ENCODE peak calls at places on chromosomes 3 and 15, in four cellular contexts. V is HepG2, A is K562, X is GM12878. T is an unnamed sample.

GRCh38 chr3:195802261-195802701 is 9.4 kb downstream of the MUC4 start:
- DNase-seq in X (no peak), V (no peak), A (no peak), T (no peak)

GRCh38 chr3:111845996-111846395 is 13.1 kb upstream of the PHLDB2 start:
- DNase-seq in X (no peak), A (no peak), V (no peak), T (no peak)

GRCh38 chr15:26967719-26968269 is 3.2 kb upstream of the GABRG3 start:
- DNase-seq in V (no peak), X (no peak), A (no peak), T (no peak)

GRCh38 chr15:89307791-89308190 is 26.8 kb downstream of the POLG start:
- DNase-seq in V (no peak), A (no peak), X (no peak), T (no peak)

GRCh38 chr15:75109731-75110130 is 86.3 kb downstream of the PPCDC start:
- DNase-seq in X (no peak), V (no peak), A (peak), T (no peak)

GRCh38 chr3:105366302-105367062 is at the start of gene ALCAM:
- DNase-seq in V (peak), X (peak), A (peak), T (peak)

GRCh38 chr15:73886717-73887345 is 13.5 kb downstream of the TBC1D21 start:
- DNase-seq in A (no peak), X (no peak), V (no peak), T (no peak)

GRCh38 chr3:111282024-111282423 is 210.4 kb downstream of the NECTIN3 start:
- DNase-seq in V (no peak), A (no peak), X (no peak), T (no peak)

GRCh38 chr15:39171944-39172368 is 408.9 kb upstream of the THBS1 start:
- DNase-seq in A (peak), V (peak), X (peak), T (peak)

GRCh38 chr3:187705164-187705563 is 2.8 kb upstream of the RTP2 start:
- DNase-seq in V (no peak), X (no peak), A (no peak), T (no peak)

GRCh38 chr15:50907866-50908208 is 646 bp upstream of the AP4E1 start:
- DNase-seq in X (no peak), V (peak), A (peak), T (peak)

GRCh38 chr3:49199244-49199899 is 28.0 kb downstream of the KLHDC8B start:
- DNase-seq in A (no peak), X (no peak), V (no peak), T (no peak)

GRCh38 chr3:148794357-148794756 is 33.3 kb upstream of the CPB1 start:
- DNase-seq in A (no peak), V (peak), X (no peak), T (peak)

GRCh38 chr3:12363397-12364195 is 74.7 kb downstream of the PPARG start:
- DNase-seq in A (no peak), X (no peak), V (no peak), T (no peak)

DNA sequence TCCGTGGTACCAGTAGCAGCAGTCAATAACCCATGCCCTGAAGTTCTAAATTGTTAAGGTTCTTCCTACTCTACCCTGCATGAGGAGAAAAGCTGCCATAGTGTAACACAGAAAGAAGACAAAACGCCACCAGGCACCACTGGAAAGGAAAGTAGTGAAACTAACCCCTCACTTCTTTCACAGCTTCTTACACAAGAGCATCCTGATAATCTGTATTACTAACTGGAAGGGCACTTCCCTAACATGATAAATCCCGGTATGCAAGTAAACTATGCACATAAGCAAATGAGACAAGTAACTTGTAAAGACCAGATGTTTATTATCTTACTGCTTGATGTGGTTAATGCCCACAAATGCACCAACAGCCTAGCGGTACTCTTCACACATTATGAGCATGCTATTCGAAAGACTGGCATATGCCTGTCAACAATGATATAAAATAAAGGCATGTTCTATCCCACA is 141.3 kb downstream of the ADAM10 start:
- DNase-seq in X (no peak), V (no peak), A (no peak), T (no peak)
- TF ChIP-seq POLR2AphosphoS2 in X (no peak), V (no peak), A (no peak), T (no peak)

GRCh38 chr15:67080118-67080899 is 14.9 kb downstream of the SMAD3 start:
- DNase-seq in A (no peak), X (no peak), V (no peak), T (no peak)
- TF ChIP-seq BHLHE40 in A (no peak), X (no peak), V (no peak), T (no peak)

DNA sequence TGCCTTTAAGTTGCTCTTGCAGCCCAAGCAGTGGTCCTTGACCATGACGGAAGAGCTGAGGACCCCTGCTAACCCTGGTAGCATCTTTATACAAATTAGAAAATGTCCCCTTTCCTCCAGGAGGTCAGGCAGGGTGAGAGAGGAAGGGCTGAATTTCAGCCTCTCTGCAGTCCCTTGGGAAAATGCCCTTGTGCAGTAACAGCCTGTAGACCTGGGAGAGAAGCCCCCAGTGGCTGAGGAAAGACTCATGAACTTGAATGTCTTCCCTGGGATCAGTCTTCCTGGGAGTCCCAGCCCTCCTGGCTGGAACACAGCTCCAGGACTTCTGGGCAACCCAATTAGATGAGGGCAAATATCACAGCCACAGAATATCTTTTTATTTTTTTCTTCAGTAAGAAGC is 113.3 kb downstream of the CD47 start:
- DNase-seq in A (no peak), V (no peak), X (no peak), T (no peak)
- TF ChIP-seq POLR2AphosphoS2 in A (no peak), V (no peak), X (no peak), T (no peak)

DNA sequence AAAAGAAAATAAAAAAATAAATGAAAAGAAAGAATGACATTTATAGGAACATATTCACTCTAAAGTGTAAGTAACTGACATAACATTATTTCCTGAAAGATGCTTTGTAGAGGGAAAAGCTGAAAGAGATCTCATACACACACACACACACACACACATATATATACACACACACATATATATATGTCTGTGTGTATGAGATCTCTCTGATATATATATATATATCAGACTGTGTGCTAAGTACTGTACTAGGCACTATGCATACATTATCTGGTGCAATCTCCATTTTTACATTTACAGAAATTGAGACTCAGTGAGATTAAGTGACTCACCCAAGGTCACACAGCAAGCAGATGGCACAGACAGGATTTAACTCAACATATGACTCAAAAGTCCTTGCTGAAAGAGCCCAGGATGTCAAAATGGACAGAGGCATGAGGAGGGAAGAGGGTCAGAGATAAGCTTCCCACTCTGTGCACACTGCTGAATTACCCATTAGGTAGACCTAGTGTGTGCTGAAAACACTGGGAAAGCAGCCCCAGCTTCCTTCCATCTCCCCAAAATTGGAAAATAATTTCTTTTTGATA is 15.0 kb downstream of the BHLHE40 start:
- DNase-seq in X (no peak), V (no peak), A (no peak), T (no peak)
- TF ChIP-seq BHLHE40 in X (no peak), V (no peak), A (no peak), T (no peak)

GRCh38 chr3:179666436-179667035 is 13.7 kb downstream of the USP13 start:
- DNase-seq in V (no peak), X (no peak), A (no peak), T (no peak)
- TF ChIP-seq POLR2AphosphoS2 in V (no peak), X (no peak), A (no peak), T (no peak)

DNA sequence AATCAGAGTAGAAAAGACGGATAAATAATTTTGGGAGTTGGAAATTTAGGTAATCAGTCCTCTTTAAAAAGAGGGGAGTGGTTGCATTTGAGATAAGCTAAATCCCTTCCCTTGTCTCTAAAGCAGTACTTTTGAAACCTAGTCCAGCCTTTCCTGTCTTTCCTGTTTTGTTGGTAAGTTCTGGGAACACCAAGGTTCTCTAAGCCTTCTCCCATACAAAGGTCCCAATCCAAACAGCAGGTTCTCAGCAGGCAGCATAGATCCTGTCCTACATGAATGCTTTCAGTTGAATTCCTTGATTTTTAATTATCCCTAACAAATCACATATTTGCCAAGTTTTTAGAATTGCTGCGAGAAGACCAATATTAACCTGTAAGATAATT is 130.3 kb upstream of the NR2E3 start:
- DNase-seq in A (no peak), V (no peak), X (no peak), T (no peak)
- TF ChIP-seq BHLHE40 in A (no peak), V (no peak), X (no peak), T (no peak)

DNA sequence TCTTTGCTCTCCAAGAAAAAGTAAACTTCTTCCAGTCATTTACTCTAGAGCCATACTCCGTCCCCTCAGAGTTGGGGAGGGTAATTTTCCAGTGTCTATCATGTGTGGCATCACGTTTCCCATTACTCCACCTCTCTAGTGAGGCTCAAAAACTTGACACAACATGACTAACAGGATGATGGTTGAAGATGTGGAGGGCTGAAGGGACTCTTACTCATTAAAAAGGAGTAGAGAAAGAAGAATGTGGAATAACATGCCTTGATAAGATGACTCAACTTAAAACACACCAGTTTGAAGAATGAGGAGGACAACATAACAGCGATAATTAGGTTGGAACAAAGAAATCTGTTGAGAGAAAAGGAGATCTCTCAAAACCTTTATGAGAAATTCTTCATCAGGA is 894.3 kb downstream of the OTOL1 start:
- DNase-seq in V (no peak), X (no peak), A (no peak), T (peak)
- TF ChIP-seq POLR2AphosphoS2 in V (no peak), X (no peak), A (no peak), T (no peak)

GRCh38 chr15:57727031-57727430 is 20.5 kb downstream of the POLR2M start:
- DNase-seq in A (no peak), V (no peak), X (no peak), T (no peak)

GRCh38 chr15:57726411-57726810 is 19.9 kb downstream of the POLR2M start:
- DNase-seq in A (no peak), X (no peak), V (no peak), T (no peak)

GRCh38 chr15:57732526-57733331 is 26.2 kb downstream of the POLR2M start:
- DNase-seq in V (peak), X (no peak), A (peak), T (peak)

GRCh38 chr15:57731543-57732103 is 25.1 kb downstream of the POLR2M start:
- DNase-seq in V (no peak), X (no peak), A (no peak), T (no peak)

DNA sequence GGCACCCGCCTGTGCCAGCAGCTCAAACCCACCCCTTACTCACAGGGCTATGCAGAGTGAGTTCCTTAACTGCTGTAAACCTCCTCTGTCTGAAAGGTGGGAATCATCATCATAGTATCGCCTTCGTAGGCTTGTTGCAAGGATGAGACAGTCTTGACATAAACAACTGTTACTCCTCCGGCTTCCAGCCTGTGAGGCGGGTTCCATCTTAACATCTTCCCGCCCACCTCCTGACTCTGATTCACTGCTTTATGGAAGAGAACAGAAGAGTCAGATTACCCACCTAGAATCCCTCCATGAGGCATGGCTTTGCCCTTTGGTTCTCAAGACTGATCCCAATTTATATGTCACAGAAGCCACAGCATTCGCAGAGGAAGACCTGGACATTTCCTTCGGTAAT is 21.9 kb downstream of the POLR2M start:
- DNase-seq in X (no peak), A (no peak), V (no peak), T (no peak)
- TF ChIP-seq BHLHE40 in X (no peak), A (no peak), V (no peak), T (no peak)

GRCh38 chr3:73577704-73578103 is 47.0 kb downstream of the PDZRN3 start:
- DNase-seq in A (no peak), V (no peak), X (no peak), T (no peak)

GRCh38 chr3:73582535-73582934 is 42.2 kb downstream of the PDZRN3 start:
- DNase-seq in X (no peak), A (no peak), V (no peak), T (no peak)

GRCh38 chr3:73581134-73581846 is 43.5 kb downstream of the PDZRN3 start:
- DNase-seq in A (no peak), V (no peak), X (no peak), T (no peak)

GRCh38 chr3:73576995-73577394 is 47.7 kb downstream of the PDZRN3 start:
- DNase-seq in A (no peak), X (no peak), V (no peak), T (no peak)

DNA sequence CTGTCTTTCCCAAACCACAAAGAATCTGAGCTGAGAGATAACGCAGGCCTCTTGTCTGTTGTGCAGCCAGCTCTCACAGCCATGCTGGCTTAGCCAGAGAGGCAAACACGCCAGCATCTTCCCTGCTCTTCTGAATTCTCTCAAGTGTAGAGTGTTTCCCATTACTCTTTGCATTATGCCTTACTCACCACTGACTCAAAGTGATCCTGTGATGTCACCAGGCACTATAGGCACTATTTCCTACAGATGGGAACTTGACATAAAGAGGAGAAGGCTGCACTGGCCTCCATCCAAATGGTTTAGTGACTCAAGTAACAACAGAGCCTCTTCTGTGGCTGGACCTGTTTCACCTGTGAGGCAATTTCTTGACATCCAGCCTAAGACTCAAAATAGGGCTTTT is 44.4 kb downstream of the PDZRN3 start:
- DNase-seq in A (no peak), X (no peak), V (no peak), T (no peak)
- TF ChIP-seq POLR2AphosphoS2 in A (no peak), X (no peak), V (no peak), T (no peak)